ENCODE peak calls at places on chromosomes 1 and 21, in eight cellular contexts. One of them, this sample, is unnamed.

GRCh38 chr1:161994153-161994814 is 29.4 kb downstream of the OLFML2B start:
- DNase-seq in T1000: no peak
- DNase-seq in activated gamma-delta T cell treated with Interleukin-2 at 50 U/mL for 16 hours: no peak
- DNase-seq in heart left ventricle: no peak
- DNase-seq in endothelial cell: no peak
- DNase-seq in anterior cingulate cortex: peak; percentile 76
- DNase-seq in NCI-H1694 treated with DMSO at 0.1 percent for 48 hours: no peak
- DNase-seq in activated T-cell treated with anti-CD3 and anti-CD28 coated beads, Interleukin-2, amount 50 U/mL, for 72 hours: no peak
- DNase-seq in this sample: no peak

GRCh38 chr1:236615399-236616148 is 11.3 kb upstream of the HEATR1 start:
- DNase-seq in anterior cingulate cortex: no peak
- DNase-seq in endothelial cell: no peak
- DNase-seq in heart left ventricle: no peak
- DNase-seq in activated T-cell treated with anti-CD3 and anti-CD28 coated beads, Interleukin-2, amount 50 U/mL, for 72 hours: no peak
- DNase-seq in T1000: no peak
- DNase-seq in NCI-H1694 treated with DMSO at 0.1 percent for 48 hours: no peak
- DNase-seq in activated gamma-delta T cell treated with Interleukin-2 at 50 U/mL for 16 hours: no peak
- DNase-seq in this sample: no peak

GRCh38 chr1:66705100-66705499 is 47.2 kb upstream of the DYNLT5 start:
- DNase-seq in heart left ventricle: no peak
- DNase-seq in activated gamma-delta T cell treated with Interleukin-2 at 50 U/mL for 16 hours: no peak
- DNase-seq in endothelial cell: no peak
- DNase-seq in NCI-H1694 treated with DMSO at 0.1 percent for 48 hours: no peak
- DNase-seq in anterior cingulate cortex: no peak
- DNase-seq in activated T-cell treated with anti-CD3 and anti-CD28 coated beads, Interleukin-2, amount 50 U/mL, for 72 hours: no peak
- DNase-seq in T1000: peak; percentile 52
- DNase-seq in this sample: no peak

GRCh38 chr21:43278766-43279577 is 110.2 kb downstream of the CRYAA start:
- DNase-seq in activated T-cell treated with anti-CD3 and anti-CD28 coated beads, Interleukin-2, amount 50 U/mL, for 72 hours: no peak
- DNase-seq in NCI-H1694 treated with DMSO at 0.1 percent for 48 hours: no peak
- DNase-seq in endothelial cell: no peak
- DNase-seq in anterior cingulate cortex: no peak
- DNase-seq in heart left ventricle: no peak
- DNase-seq in T1000: no peak
- DNase-seq in activated gamma-delta T cell treated with Interleukin-2 at 50 U/mL for 16 hours: no peak
- DNase-seq in this sample: no peak

GRCh38 chr1:26711777-26712176 is 16.0 kb downstream of the ARID1A start:
- DNase-seq in activated T-cell treated with anti-CD3 and anti-CD28 coated beads, Interleukin-2, amount 50 U/mL, for 72 hours: no peak
- DNase-seq in NCI-H1694 treated with DMSO at 0.1 percent for 48 hours: no peak
- DNase-seq in anterior cingulate cortex: no peak
- DNase-seq in heart left ventricle: no peak
- DNase-seq in activated gamma-delta T cell treated with Interleukin-2 at 50 U/mL for 16 hours: no peak
- DNase-seq in endothelial cell: no peak
- DNase-seq in T1000: no peak
- DNase-seq in this sample: no peak

GRCh38 chr21:43639470-43640178 is 19.7 kb downstream of the HSF2BP start:
- DNase-seq in activated gamma-delta T cell treated with Interleukin-2 at 50 U/mL for 16 hours: no peak
- DNase-seq in NCI-H1694 treated with DMSO at 0.1 percent for 48 hours: no peak
- DNase-seq in activated T-cell treated with anti-CD3 and anti-CD28 coated beads, Interleukin-2, amount 50 U/mL, for 72 hours: no peak
- DNase-seq in T1000: no peak
- DNase-seq in anterior cingulate cortex: no peak
- DNase-seq in endothelial cell: no peak
- DNase-seq in heart left ventricle: no peak
- DNase-seq in this sample: no peak

GRCh38 chr1:218643281-218643680 is 298.1 kb downstream of the TGFB2 start:
- DNase-seq in endothelial cell: no peak
- DNase-seq in anterior cingulate cortex: no peak
- DNase-seq in heart left ventricle: no peak
- DNase-seq in T1000: no peak
- DNase-seq in activated T-cell treated with anti-CD3 and anti-CD28 coated beads, Interleukin-2, amount 50 U/mL, for 72 hours: no peak
- DNase-seq in NCI-H1694 treated with DMSO at 0.1 percent for 48 hours: no peak
- DNase-seq in activated gamma-delta T cell treated with Interleukin-2 at 50 U/mL for 16 hours: no peak
- DNase-seq in this sample: no peak

GRCh38 chr1:107536266-107536665 is 395.4 kb downstream of the NTNG1 start:
- DNase-seq in activated gamma-delta T cell treated with Interleukin-2 at 50 U/mL for 16 hours: no peak
- DNase-seq in T1000: no peak
- DNase-seq in NCI-H1694 treated with DMSO at 0.1 percent for 48 hours: peak; percentile 59
- DNase-seq in anterior cingulate cortex: no peak
- DNase-seq in activated T-cell treated with anti-CD3 and anti-CD28 coated beads, Interleukin-2, amount 50 U/mL, for 72 hours: no peak
- DNase-seq in endothelial cell: no peak
- DNase-seq in heart left ventricle: no peak
- DNase-seq in this sample: no peak

GRCh38 chr1:176998396-176998795 is 166.1 kb downstream of the ASTN1 start:
- DNase-seq in activated gamma-delta T cell treated with Interleukin-2 at 50 U/mL for 16 hours: no peak
- DNase-seq in T1000: no peak
- DNase-seq in endothelial cell: no peak
- DNase-seq in NCI-H1694 treated with DMSO at 0.1 percent for 48 hours: peak; percentile 91
- DNase-seq in activated T-cell treated with anti-CD3 and anti-CD28 coated beads, Interleukin-2, amount 50 U/mL, for 72 hours: no peak
- DNase-seq in anterior cingulate cortex: no peak
- DNase-seq in heart left ventricle: no peak
- DNase-seq in this sample: no peak

GRCh38 chr1:154431586-154432373 is 26.6 kb downstream of the IL6R start:
- DNase-seq in heart left ventricle: no peak
- DNase-seq in endothelial cell: no peak
- DNase-seq in T1000: peak; percentile 41
- DNase-seq in NCI-H1694 treated with DMSO at 0.1 percent for 48 hours: no peak
- DNase-seq in activated T-cell treated with anti-CD3 and anti-CD28 coated beads, Interleukin-2, amount 50 U/mL, for 72 hours: peak; percentile 52
- DNase-seq in activated gamma-delta T cell treated with Interleukin-2 at 50 U/mL for 16 hours: no peak
- DNase-seq in anterior cingulate cortex: no peak
- DNase-seq in this sample: no peak

GRCh38 chr1:107706181-107706580 is 258.8 kb downstream of the VAV3 start:
- DNase-seq in anterior cingulate cortex: no peak
- DNase-seq in heart left ventricle: no peak
- DNase-seq in activated gamma-delta T cell treated with Interleukin-2 at 50 U/mL for 16 hours: no peak
- DNase-seq in endothelial cell: no peak
- DNase-seq in NCI-H1694 treated with DMSO at 0.1 percent for 48 hours: peak; percentile 91
- DNase-seq in T1000: no peak
- DNase-seq in activated T-cell treated with anti-CD3 and anti-CD28 coated beads, Interleukin-2, amount 50 U/mL, for 72 hours: no peak
- DNase-seq in this sample: no peak

GRCh38 chr1:24535021-24535424 is 20.9 kb upstream of the NCMAP start:
- DNase-seq in heart left ventricle: no peak
- DNase-seq in NCI-H1694 treated with DMSO at 0.1 percent for 48 hours: no peak
- DNase-seq in activated T-cell treated with anti-CD3 and anti-CD28 coated beads, Interleukin-2, amount 50 U/mL, for 72 hours: peak; percentile 86
- DNase-seq in endothelial cell: no peak
- DNase-seq in T1000: no peak
- DNase-seq in anterior cingulate cortex: no peak
- DNase-seq in activated gamma-delta T cell treated with Interleukin-2 at 50 U/mL for 16 hours: peak; percentile 67
- DNase-seq in this sample: no peak

This sample was measured in neural crest cell.